ENCODE peak calls at places on chromosome 1, in seven cellular contexts. One of them, this sample, is unnamed.

GRCh38 chr1:173954179-173954578 is 37.1 kb upstream of the SERPINC1 start:
- DNase-seq in heart left ventricle: no peak
- DNase-seq in mammary epithelial cell: peak; percentile 17
- DNase-seq in GM12878: no peak
- DNase-seq in astrocyte: peak; percentile 30
- DNase-seq in GM12865: no peak
- DNase-seq in AG04449: no peak
- DNase-seq in this sample: no peak

GRCh38 chr1:178282949-178283367 is 189.1 kb downstream of the RASAL2 start:
- DNase-seq in mammary epithelial cell: peak; percentile 72
- DNase-seq in AG04449: peak; percentile 24
- DNase-seq in heart left ventricle: no peak
- DNase-seq in GM12865: no peak
- DNase-seq in GM12878: no peak
- DNase-seq in astrocyte: peak; percentile 55
- DNase-seq in this sample: peak; percentile 66

GRCh38 chr1:118504867-118505266 is 319.8 kb upstream of the SPAG17 start:
- DNase-seq in mammary epithelial cell: no peak
- DNase-seq in astrocyte: no peak
- DNase-seq in AG04449: no peak
- DNase-seq in GM12865: no peak
- DNase-seq in heart left ventricle: peak; percentile 22
- DNase-seq in GM12878: no peak
- DNase-seq in this sample: no peak

GRCh38 chr1:211603191-211603701 is 24.3 kb upstream of the SLC30A1 start:
- DNase-seq in astrocyte: peak; percentile 39
- DNase-seq in mammary epithelial cell: peak; percentile 84
- DNase-seq in GM12865: no peak
- DNase-seq in GM12878: no peak
- DNase-seq in heart left ventricle: no peak
- DNase-seq in AG04449: no peak
- DNase-seq in this sample: peak; percentile 72

GRCh38 chr1:65050735-65051134 is 84.4 kb upstream of the JAK1 start:
- DNase-seq in GM12865: no peak
- DNase-seq in heart left ventricle: no peak
- DNase-seq in AG04449: no peak
- DNase-seq in mammary epithelial cell: no peak
- DNase-seq in astrocyte: no peak
- DNase-seq in GM12878: no peak
- DNase-seq in this sample: no peak

GRCh38 chr1:156895408-156895874 is 1.9 kb downstream of the PEAR1 start:
- DNase-seq in heart left ventricle: no peak
- DNase-seq in astrocyte: no peak
- DNase-seq in mammary epithelial cell: no peak
- DNase-seq in GM12865: no peak
- DNase-seq in AG04449: no peak
- DNase-seq in GM12878: no peak
- DNase-seq in this sample: peak; percentile 70

GRCh38 chr1:233909195-233909594 is 4.7 kb downstream of the SLC35F3 start:
- DNase-seq in mammary epithelial cell: peak; percentile 92
- DNase-seq in GM12878: no peak
- DNase-seq in astrocyte: peak; percentile 95
- DNase-seq in AG04449: no peak
- DNase-seq in GM12865: no peak
- DNase-seq in heart left ventricle: no peak
- DNase-seq in this sample: no peak

GRCh38 chr1:33601751-33602150 is 129.3 kb downstream of the ZSCAN20 start:
- DNase-seq in heart left ventricle: no peak
- DNase-seq in mammary epithelial cell: no peak
- DNase-seq in GM12865: no peak
- DNase-seq in AG04449: no peak
- DNase-seq in astrocyte: no peak
- DNase-seq in GM12878: no peak
- DNase-seq in this sample: no peak

GRCh38 chr1:245765241-245766000 is 610.6 kb downstream of the KIF26B start:
- DNase-seq in astrocyte: peak; percentile 84
- DNase-seq in AG04449: no peak
- DNase-seq in GM12865: no peak
- DNase-seq in GM12878: no peak
- DNase-seq in heart left ventricle: no peak
- DNase-seq in mammary epithelial cell: peak; percentile 2
- DNase-seq in this sample: peak; percentile 81

GRCh38 chr1:74650561-74650960 is 23.0 kb downstream of the ERICH3 start:
- DNase-seq in GM12865: no peak
- DNase-seq in heart left ventricle: no peak
- DNase-seq in mammary epithelial cell: peak; percentile 63
- DNase-seq in AG04449: no peak
- DNase-seq in GM12878: no peak
- DNase-seq in astrocyte: peak; percentile 71
- DNase-seq in this sample: no peak

GRCh38 chr1:76239470-76239918 is 164.9 kb downstream of the ST6GALNAC3 start:
- DNase-seq in mammary epithelial cell: no peak
- DNase-seq in heart left ventricle: no peak
- DNase-seq in astrocyte: no peak
- DNase-seq in GM12865: no peak
- DNase-seq in GM12878: no peak
- DNase-seq in AG04449: no peak
- DNase-seq in this sample: no peak

DNA sequence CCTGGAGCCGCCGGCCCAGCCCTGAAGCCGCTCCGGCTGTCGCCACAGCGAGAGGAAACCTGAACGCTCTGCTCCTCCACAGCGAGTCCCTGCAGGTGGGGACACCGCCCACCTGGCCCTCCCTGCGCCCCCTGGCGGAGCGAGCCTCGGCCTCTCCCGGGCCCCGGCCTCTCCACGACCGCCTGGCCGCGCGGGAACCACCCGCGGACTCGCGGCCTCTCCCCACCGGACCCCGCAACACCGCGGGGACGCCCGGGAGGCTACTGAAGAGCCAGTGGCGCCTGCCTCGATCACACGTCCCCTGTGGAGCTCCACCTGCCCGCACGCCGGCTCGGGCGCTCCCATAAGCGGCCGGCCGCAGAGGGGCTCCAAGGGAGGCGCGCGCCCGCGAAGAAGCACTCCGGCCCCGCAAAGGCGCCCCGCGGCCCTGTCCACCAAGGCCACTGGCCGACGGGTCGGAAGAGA is 109.6 kb downstream of the KCNN3 start:
- DNase-seq in AG04449: no peak
- DNase-seq in heart left ventricle: peak; percentile 43
- DNase-seq in GM12878: no peak
- DNase-seq in mammary epithelial cell: peak; percentile 30
- DNase-seq in GM12865: peak; percentile 65
- DNase-seq in astrocyte: no peak
- DNase-seq in this sample: no peak
- H3K4me3 ChIP-seq in AG04449: peak overlapping the region; percentile 6
- H3K4me3 ChIP-seq in heart left ventricle: peak overlapping the region; percentile 50
- H3K4me3 ChIP-seq in GM12878: peak overlapping the region; percentile 34
- H3K4me3 ChIP-seq in mammary epithelial cell: peak overlapping the region; percentile 32
- H3K4me3 ChIP-seq in GM12865: no peak overlapping the region
- H3K4me3 ChIP-seq in astrocyte: no peak overlapping the region
- H3K4me3 ChIP-seq in this sample: no peak overlapping the region

GRCh38 chr1:32464716-32465540 is at the start of gene ZBTB8B:
- DNase-seq in mammary epithelial cell: peak; percentile 70
- DNase-seq in GM12878: no peak
- DNase-seq in GM12865: peak; percentile 37
- DNase-seq in heart left ventricle: peak; percentile 63
- DNase-seq in AG04449: no peak
- DNase-seq in astrocyte: peak; percentile 56
- DNase-seq in this sample: peak; percentile 10
- TF ChIP-seq CTCF in mammary epithelial cell: no peak
- TF ChIP-seq CTCF in GM12878: no peak
- TF ChIP-seq CTCF in GM12865: no peak
- TF ChIP-seq CTCF in heart left ventricle: no peak
- TF ChIP-seq CTCF in AG04449: no peak
- TF ChIP-seq CTCF in astrocyte: no peak
- TF ChIP-seq CTCF in this sample: no peak

DNA sequence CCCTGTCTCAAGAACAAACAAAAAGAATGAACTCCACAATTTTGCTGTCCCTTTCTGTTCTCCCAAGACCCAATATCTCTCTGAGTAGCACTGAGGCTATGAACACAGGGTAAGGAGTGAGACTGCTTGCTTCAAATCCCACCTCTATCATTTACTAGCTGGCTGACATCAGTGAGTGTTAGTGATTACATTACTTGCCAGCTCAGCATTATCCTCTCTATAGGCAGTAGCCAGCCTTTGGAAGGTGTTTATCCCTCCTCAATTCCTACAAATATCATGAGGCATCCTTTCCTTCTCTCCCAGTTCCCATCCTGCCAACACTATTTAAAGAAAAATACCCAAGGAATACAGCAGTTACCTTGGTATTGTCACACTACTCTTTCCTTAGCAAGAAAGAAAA is 3.0 kb downstream of the PIK3C2B start:
- DNase-seq in heart left ventricle: no peak
- DNase-seq in AG04449: no peak
- DNase-seq in astrocyte: no peak
- DNase-seq in GM12865: no peak
- DNase-seq in mammary epithelial cell: no peak
- DNase-seq in GM12878: no peak
- DNase-seq in this sample: no peak
- H3K4me3 ChIP-seq in heart left ventricle: no peak overlapping the region
- H3K4me3 ChIP-seq in AG04449: no peak overlapping the region
- H3K4me3 ChIP-seq in astrocyte: no peak overlapping the region
- H3K4me3 ChIP-seq in GM12865: no peak overlapping the region
- H3K4me3 ChIP-seq in mammary epithelial cell: no peak overlapping the region
- H3K4me3 ChIP-seq in GM12878: peak overlapping the region; percentile 92
- H3K4me3 ChIP-seq in this sample: no peak overlapping the region

GRCh38 chr1:24745711-24746582 is 700 bp downstream of the CLIC4 start:
- DNase-seq in AG04449: no peak
- DNase-seq in GM12878: no peak
- DNase-seq in astrocyte: peak; percentile 62
- DNase-seq in GM12865: peak; percentile 60
- DNase-seq in mammary epithelial cell: peak; percentile 80
- DNase-seq in heart left ventricle: peak; percentile 57
- DNase-seq in this sample: no peak

GRCh38 chr1:24743404-24744211 is 1.6 kb upstream of the CLIC4 start:
- DNase-seq in astrocyte: peak; percentile 39
- DNase-seq in GM12865: peak; percentile 86
- DNase-seq in AG04449: no peak
- DNase-seq in heart left ventricle: no peak
- DNase-seq in GM12878: no peak
- DNase-seq in mammary epithelial cell: peak; percentile 83
- DNase-seq in this sample: peak; percentile 93

GRCh38 chr1:24748191-24749121 is 3.2 kb downstream of the CLIC4 start:
- DNase-seq in mammary epithelial cell: no peak
- DNase-seq in AG04449: no peak
- DNase-seq in GM12865: peak; percentile 80
- DNase-seq in astrocyte: no peak
- DNase-seq in heart left ventricle: no peak
- DNase-seq in GM12878: peak; percentile 82
- DNase-seq in this sample: no peak

GRCh38 chr1:24742090-24742938 is 2.9 kb upstream of the CLIC4 start:
- DNase-seq in GM12878: no peak
- DNase-seq in GM12865: no peak
- DNase-seq in mammary epithelial cell: no peak
- DNase-seq in AG04449: peak; percentile 84
- DNase-seq in heart left ventricle: no peak
- DNase-seq in astrocyte: peak; percentile 65
- DNase-seq in this sample: no peak

GRCh38 chr1:24744911-24745710 is at the start of gene CLIC4:
- DNase-seq in heart left ventricle: peak; percentile 100
- DNase-seq in AG04449: peak; percentile 95
- DNase-seq in mammary epithelial cell: peak; percentile 100
- DNase-seq in GM12865: peak; percentile 100
- DNase-seq in astrocyte: peak; percentile 96
- DNase-seq in GM12878: peak; percentile 94
- DNase-seq in this sample: peak; percentile 100
- TF ChIP-seq CTCF in heart left ventricle: no peak
- TF ChIP-seq CTCF in AG04449: peak; percentile 44
- TF ChIP-seq CTCF in mammary epithelial cell: no peak
- TF ChIP-seq CTCF in GM12865: no peak
- TF ChIP-seq CTCF in astrocyte: no peak
- TF ChIP-seq CTCF in GM12878: no peak
- TF ChIP-seq CTCF in this sample: peak; percentile 13

GRCh38 chr1:44672254-44672955 is 1.9 kb downstream of the TMEM53 start:
- DNase-seq in GM12865: peak; percentile 78
- DNase-seq in heart left ventricle: peak; percentile 56
- DNase-seq in GM12878: peak; percentile 71
- DNase-seq in mammary epithelial cell: peak; percentile 70
- DNase-seq in astrocyte: peak; percentile 85
- DNase-seq in AG04449: no peak
- DNase-seq in this sample: peak; percentile 63
- H3K4me3 ChIP-seq in GM12865: peak overlapping the region; percentile 11
- H3K4me3 ChIP-seq in heart left ventricle: no peak overlapping the region
- H3K4me3 ChIP-seq in GM12878: peak overlapping the region; percentile 46
- H3K4me3 ChIP-seq in mammary epithelial cell: no peak overlapping the region
- H3K4me3 ChIP-seq in astrocyte: no peak overlapping the region
- H3K4me3 ChIP-seq in AG04449: no peak overlapping the region
- H3K4me3 ChIP-seq in this sample: no peak overlapping the region